ENCODE peak calls at places on chromosome 15, in four cellular contexts. X is H9, I is mesendoderm, Y is H1. P is an unnamed sample.

GRCh38 chr15:38226867-38227266 is 25.8 kb upstream of the SPRED1 start:
- DNase-seq in X (no peak), I (no peak), Y (no peak), P (peak; percentile 94)

GRCh38 chr15:65082303-65082958 is 5.9 kb downstream of the KBTBD13 start:
- DNase-seq in X (peak; percentile 70), I (peak; percentile 65), Y (no peak), P (no peak)

GRCh38 chr15:83854950-83855707 is 201.2 kb downstream of the ADAMTSL3 start:
- DNase-seq in X (no peak), I (peak; percentile 11), Y (no peak), P (peak; percentile 41)

GRCh38 chr15:87632364-87632763 is 624.2 kb downstream of the NTRK3 start:
- DNase-seq in X (no peak), I (no peak), Y (no peak), P (no peak)

GRCh38 chr15:45181491-45182285 is 6.1 kb downstream of the SHF start:
- DNase-seq in X (no peak), I (no peak), Y (no peak), P (no peak)

GRCh38 chr15:52710050-52710709 is 31.0 kb upstream of the ATOSA start:
- DNase-seq in X (peak; percentile 36), I (no peak), Y (no peak), P (no peak)

GRCh38 chr15:29117778-29118177 is 151.8 kb downstream of the NSMCE3 start:
- DNase-seq in X (no peak), I (no peak), Y (no peak), P (no peak)

GRCh38 chr15:79582650-79583049 is 150.5 kb downstream of the MINAR1 start:
- DNase-seq in X (no peak), I (no peak), Y (no peak), P (no peak)

GRCh38 chr15:92355307-92355706 is 38.4 kb upstream of the ST8SIA2 start:
- DNase-seq in X (no peak), I (peak; percentile 55), Y (no peak), P (no peak)

GRCh38 chr15:45185069-45185779 is 2.5 kb downstream of the SHF start:
- DNase-seq in X (no peak), I (no peak), Y (no peak), P (no peak)

GRCh38 chr15:88627463-88627862 is 6.3 kb downstream of the AEN start:
- DNase-seq in X (no peak), I (no peak), Y (no peak), P (no peak)

GRCh38 chr15:62977952-62978811 is 64.4 kb upstream of the TPM1 start:
- DNase-seq in X (no peak), I (no peak), Y (no peak), P (peak; percentile 44)

GRCh38 chr15:82239685-82240391 is 22.7 kb downstream of the EFL1 start:
- DNase-seq in X (no peak), I (peak; percentile 40), Y (no peak), P (no peak)

GRCh38 chr15:80970018-80970657 is 19.5 kb downstream of the MESD start:
- DNase-seq in X (no peak), I (peak; percentile 66), Y (no peak), P (peak; percentile 54)

GRCh38 chr15:33735637-33736247 is 232.6 kb upstream of the CHRM5 start:
- DNase-seq in X (peak; percentile 41), I (peak; percentile 48), Y (no peak), P (peak; percentile 41)

GRCh38 chr15:99635145-99635544 is 69.4 kb downstream of the MEF2A start:
- DNase-seq in X (no peak), I (no peak), Y (no peak), P (no peak)

GRCh38 chr15:98896802-98897732 is 110.5 kb downstream of the PGPEP1L start:
- DNase-seq in X (no peak), I (peak; percentile 86), Y (no peak), P (peak; percentile 100)

GRCh38 chr15:32877620-32878019 is 159.8 kb downstream of the GREM1 start:
- DNase-seq in X (no peak), I (no peak), Y (no peak), P (no peak)

GRCh38 chr15:80512729-80513670 is 108.8 kb downstream of the ARNT2 start:
- DNase-seq in X (no peak), I (no peak), Y (no peak), P (no peak)

GRCh38 chr15:51752918-51753317 is 1.5 kb downstream of the TMOD2 start:
- DNase-seq in X (no peak), I (no peak), Y (no peak), P (no peak)

GRCh38 chr15:39735120-39735717 is 47.4 kb downstream of the FSIP1 start:
- DNase-seq in X (no peak), I (no peak), Y (no peak), P (peak; percentile 62)

GRCh38 chr15:98673133-98673532 is 24.8 kb downstream of the IGF1R start:
- DNase-seq in X (no peak), I (no peak), Y (no peak), P (no peak)

GRCh38 chr15:73604477-73604876 is 28.7 kb downstream of the NPTN start:
- DNase-seq in X (no peak), I (no peak), Y (no peak), P (no peak)

GRCh38 chr15:73601449-73602425 is 31.5 kb downstream of the NPTN start:
- DNase-seq in X (no peak), I (peak; percentile 52), Y (no peak), P (peak; percentile 61)

GRCh38 chr15:73600413-73601050 is 32.7 kb downstream of the NPTN start:
- DNase-seq in X (no peak), I (no peak), Y (no peak), P (no peak)

GRCh38 chr15:73602444-73602843 is 30.7 kb downstream of the NPTN start:
- DNase-seq in X (no peak), I (no peak), Y (no peak), P (no peak)

GRCh38 chr15:73602992-73603391 is 30.2 kb downstream of the NPTN start:
- DNase-seq in X (no peak), I (no peak), Y (no peak), P (no peak)
- H3K9ac ChIP-seq in X (no peak overlapping the region), I (no peak overlapping the region), Y (no peak overlapping the region), P (no peak overlapping the region)

GRCh38 chr15:75051161-75051560 is 27.8 kb downstream of the PPCDC start:
- DNase-seq in X (no peak), I (no peak), Y (no peak), P (no peak)

GRCh38 chr15:75048394-75048793 is 25.0 kb downstream of the PPCDC start:
- DNase-seq in X (no peak), I (no peak), Y (no peak), P (no peak)

GRCh38 chr15:75051711-75052110 is 28.3 kb downstream of the PPCDC start:
- DNase-seq in X (no peak), I (no peak), Y (no peak), P (no peak)

GRCh38 chr15:75049392-75049791 is 26.0 kb downstream of the PPCDC start:
- DNase-seq in X (no peak), I (no peak), Y (no peak), P (peak; percentile 28)

GRCh38 chr15:75050283-75050682 is 26.9 kb downstream of the PPCDC start:
- DNase-seq in X (no peak), I (no peak), Y (no peak), P (no peak)
- H3K4me1 ChIP-seq in X (no peaks in the 10 kb centered on the region), I (peaks cover 10% of the 10 kb centered on the region), Y (peaks cover 7% of the 10 kb centered on the region), P (peaks cover 11% of the 10 kb centered on the region)

DNA sequence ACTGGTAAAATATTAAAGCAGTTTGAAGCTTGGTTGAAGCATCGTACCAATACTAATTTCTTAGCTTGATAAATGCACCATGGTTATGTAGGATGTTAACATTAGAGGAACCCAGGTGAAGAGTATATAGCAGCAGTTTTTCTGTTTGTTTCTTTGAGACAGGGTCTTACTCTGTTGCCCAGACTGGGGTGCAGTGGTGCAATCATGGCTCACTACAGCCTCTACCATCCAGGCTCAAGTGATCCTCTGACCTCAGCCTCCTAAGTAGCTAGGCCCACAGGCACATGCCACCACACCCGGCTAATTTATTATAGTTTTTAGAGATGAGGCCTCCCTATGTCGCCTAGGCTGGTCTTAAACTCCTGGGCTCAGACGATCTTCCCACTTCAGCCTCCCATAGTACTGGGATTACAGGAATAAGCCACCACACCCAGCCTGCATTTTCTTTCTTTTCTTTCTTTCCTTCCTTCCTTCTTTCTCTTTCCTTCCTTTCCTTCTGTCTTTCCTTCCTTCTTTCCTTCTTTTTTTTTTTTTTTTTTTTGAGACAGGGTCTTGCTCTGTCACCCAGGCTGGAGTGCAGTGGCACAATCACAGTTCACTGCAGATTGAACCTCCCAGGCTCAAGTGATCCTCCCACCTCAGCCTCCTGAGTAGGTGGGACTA is 6.1 kb downstream of the PEAK1 start:
- DNase-seq in X (no peak), I (no peak), Y (no peak), P (no peak)
- H4K5ac ChIP-seq in X (no peak overlapping the region), I (no peak overlapping the region), Y (no peak overlapping the region), P (no peak overlapping the region)

DNA sequence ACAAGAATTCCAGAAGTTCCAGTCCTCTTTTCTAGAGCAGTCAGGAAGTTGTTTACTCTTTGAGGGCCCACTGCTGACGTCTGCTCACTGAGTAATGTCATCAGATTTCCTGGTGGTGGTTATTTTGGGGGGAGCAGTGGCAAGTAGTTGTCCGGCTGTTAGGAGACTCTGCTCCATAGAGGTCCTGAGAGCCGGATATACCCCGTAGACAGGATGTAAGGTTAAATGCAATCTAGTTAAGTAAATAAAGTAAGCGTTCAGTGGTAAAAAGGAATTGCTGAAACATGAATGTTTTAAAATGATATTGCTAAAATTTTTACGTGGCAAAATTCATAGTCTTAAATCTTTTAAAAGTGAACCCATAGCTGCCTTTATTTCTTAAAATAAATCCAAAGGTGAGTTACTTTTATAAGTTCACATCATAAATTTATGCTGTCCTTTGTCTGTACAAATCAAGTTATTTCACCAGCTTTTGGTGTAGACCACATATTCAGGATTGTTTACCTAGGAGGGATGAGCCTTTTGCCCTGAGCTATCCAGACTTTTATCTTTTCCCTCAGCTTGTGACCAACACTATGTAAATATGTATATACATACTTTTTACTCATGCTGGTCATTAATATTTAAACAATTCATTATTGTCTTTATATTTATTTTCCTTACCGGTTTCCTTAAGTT is 65.8 kb downstream of the PDE8A start:
- DNase-seq in X (no peak), I (peak; percentile 27), Y (no peak), P (peak; percentile 99)
- H3K9ac ChIP-seq in X (no peak overlapping the region), I (no peak overlapping the region), Y (no peak overlapping the region), P (no peak overlapping the region)

GRCh38 chr15:47987908-47988532 is 132.8 kb upstream of the SLC24A5 start:
- DNase-seq in X (no peak), I (peak; percentile 86), Y (no peak), P (peak; percentile 70)

GRCh38 chr15:47990821-47991220 is 130.0 kb upstream of the SLC24A5 start:
- DNase-seq in X (no peak), I (no peak), Y (no peak), P (no peak)

GRCh38 chr15:47987461-47987860 is 133.3 kb upstream of the SLC24A5 start:
- DNase-seq in X (no peak), I (no peak), Y (no peak), P (no peak)

GRCh38 chr15:47991376-47991775 is 129.4 kb upstream of the SLC24A5 start:
- DNase-seq in X (no peak), I (no peak), Y (no peak), P (peak; percentile 25)

GRCh38 chr15:47988564-47988963 is 132.2 kb upstream of the SLC24A5 start:
- DNase-seq in X (no peak), I (no peak), Y (no peak), P (no peak)
- H3K4me1 ChIP-seq in X (no peaks in the 10 kb centered on the region), I (peaks cover 2% of the 10 kb centered on the region), Y (no peaks in the 10 kb centered on the region), P (no peaks in the 10 kb centered on the region)